ENCODE peak calls at places on chromosomes 16 and 17, in eight cellular contexts. O is left lung; T is GOT3; B is kidney glomerular epithelial cell; C is neural progenitor cell; Q is skeletal muscle cell; V is mammary epithelial cell; N is activated CD4-positive, alpha-beta T cell treated with anti-CD3 and anti-CD28 coated beads, Interleukin-2, amount 10 ng/mL, durations not matched to agents 7 days and 5 days. E is an unnamed sample.
A peak's percentile ranks its signal among the peaks of the same experiment; 100 is the strongest.

GRCh38 chr17:2594657-2595085 is 1.2 kb downstream of the PAFAH1B1 start:
- DNase-seq in O (no peak), T (no peak), B (peak; percentile 17), C (no peak), Q (no peak), V (no peak), N (peak; percentile 14), E (no peak)

GRCh38 chr16:27826081-27826892 is 237.2 kb downstream of the GSG1L start:
- DNase-seq in O (no peak), T (no peak), B (no peak), C (no peak), Q (no peak), V (no peak), N (no peak), E (peak; percentile 30)

GRCh38 chr17:41404024-41404651 is 6.7 kb upstream of the KRT31 start:
- DNase-seq in O (no peak), T (peak; percentile 39), B (peak; percentile 95), C (no peak), Q (peak; percentile 88), V (peak; percentile 100), N (no peak), E (peak; percentile 17)

GRCh38 chr17:35486920-35487727 is 38.6 kb upstream of the SLFN13 start:
- DNase-seq in O (peak; percentile 72), T (peak; percentile 26), B (peak; percentile 44), C (no peak), Q (peak; percentile 36), V (peak; percentile 73), N (peak; percentile 76), E (no peak)

GRCh38 chr16:57773680-57774295 is 28.5 kb downstream of the KIFC3 start:
- DNase-seq in O (no peak), T (no peak), B (peak; percentile 26), C (no peak), Q (no peak), V (no peak), N (no peak), E (no peak)

GRCh38 chr16:89140981-89141883 is 30.3 kb upstream of the CDH15 start:
- DNase-seq in O (no peak), T (no peak), B (no peak), C (no peak), Q (no peak), V (no peak), N (no peak), E (no peak)

GRCh38 chr16:67773099-67773498 is 33.3 kb downstream of the RANBP10 start:
- DNase-seq in O (no peak), T (no peak), B (no peak), C (no peak), Q (no peak), V (no peak), N (no peak), E (no peak)

GRCh38 chr17:47760409-47761140 is 27.5 kb downstream of the TBX21 start:
- DNase-seq in O (no peak), T (no peak), B (no peak), C (no peak), Q (no peak), V (no peak), N (no peak), E (no peak)

GRCh38 chr17:65627892-65628622 is 66.6 kb upstream of the AXIN2 start:
- DNase-seq in O (no peak), T (no peak), B (peak; percentile 78), C (no peak), Q (peak; percentile 34), V (peak; percentile 20), N (no peak), E (no peak)

GRCh38 chr17:17606416-17607000 is 15.0 kb upstream of the PEMT start:
- DNase-seq in O (no peak), T (no peak), B (no peak), C (no peak), Q (no peak), V (no peak), N (no peak), E (no peak)

GRCh38 chr16:48605518-48606110 is 4.4 kb downstream of the N4BP1 start:
- DNase-seq in O (no peak), T (no peak), B (no peak), C (no peak), Q (no peak), V (peak; percentile 50), N (no peak), E (no peak)

GRCh38 chr17:59356543-59357218 is 25.2 kb downstream of the YPEL2 start:
- DNase-seq in O (no peak), T (no peak), B (no peak), C (no peak), Q (no peak), V (no peak), N (no peak), E (no peak)

GRCh38 chr17:19781488-19782458 is 33.7 kb upstream of the ALDH3A1 start:
- DNase-seq in O (no peak), T (no peak), B (no peak), C (no peak), Q (no peak), V (no peak), N (no peak), E (no peak)

GRCh38 chr17:77453613-77454559 is 313.1 kb downstream of the SEC14L1 start:
- DNase-seq in O (no peak), T (no peak), B (no peak), C (no peak), Q (no peak), V (peak; percentile 77), N (peak; percentile 75), E (no peak)

GRCh38 chr16:19179890-19180490 is 11.9 kb downstream of the SYT17 start:
- DNase-seq in O (peak; percentile 71), T (no peak), B (peak; percentile 31), C (peak; percentile 83), Q (no peak), V (peak; percentile 11), N (peak; percentile 23), E (peak; percentile 84)

GRCh38 chr16:64417711-64418227 is 704.1 kb downstream of the CDH11 start:
- DNase-seq in O (no peak), T (no peak), B (peak; percentile 59), C (no peak), Q (peak; percentile 79), V (no peak), N (no peak), E (no peak)

GRCh38 chr17:45394913-45395568 is 37.6 kb downstream of the ARHGAP27 start:
- DNase-seq in O (no peak), T (peak; percentile 26), B (peak; percentile 52), C (peak; percentile 94), Q (no peak), V (peak; percentile 17), N (peak; percentile 38), E (peak; percentile 98)

GRCh38 chr16:1511662-1512061 is 18.5 kb downstream of the TELO2 start:
- DNase-seq in O (no peak), T (no peak), B (no peak), C (no peak), Q (no peak), V (no peak), N (no peak), E (no peak)

GRCh38 chr16:82004651-82005490 is 6.4 kb downstream of the SDR42E1 start:
- DNase-seq in O (no peak), T (no peak), B (no peak), C (no peak), Q (no peak), V (no peak), N (no peak), E (no peak)

GRCh38 chr17:42120161-42121065 is 754 bp downstream of the KAT2A start:
- DNase-seq in O (no peak), T (no peak), B (no peak), C (peak; percentile 79), Q (no peak), V (no peak), N (no peak), E (peak; percentile 95)

GRCh38 chr17:9371019-9371418 is 204.6 kb downstream of the STX8 start:
- DNase-seq in O (no peak), T (no peak), B (peak; percentile 96), C (no peak), Q (peak; percentile 67), V (peak; percentile 94), N (no peak), E (no peak)

GRCh38 chr17:33750943-33751701 is 458.0 kb upstream of the ASIC2 start:
- DNase-seq in O (peak; percentile 52), T (no peak), B (peak; percentile 39), C (peak; percentile 79), Q (peak; percentile 17), V (peak; percentile 28), N (peak; percentile 75), E (peak; percentile 94)

GRCh38 chr16:81567987-81568748 is 123.6 kb downstream of the CMIP start:
- DNase-seq in O (no peak), T (no peak), B (peak; percentile 56), C (no peak), Q (no peak), V (peak; percentile 81), N (no peak), E (no peak)

GRCh38 chr17:6823011-6823442 is 8.5 kb downstream of the TEKT1 start:
- DNase-seq in O (no peak), T (no peak), B (peak; percentile 75), C (no peak), Q (peak; percentile 75), V (peak; percentile 86), N (no peak), E (no peak)